ENCODE peak calls at places on chromosomes 11 and 22, in seven cellular contexts. N is GM04503, S is LHCN-M2, U is cardiac muscle cell, P is mucosa of gallbladder, M is CD14-positive monocyte, X is Right ventricle myocardium superior. O is an unnamed sample.

GRCh38 chr22:41563051-41563711 is 2.4 kb downstream of the CSDC2 start:
- DNase-seq in P (no peak), X (no peak), U (no peak), N (peak), S (peak), M (no peak), O (peak)

GRCh38 chr11:108322666-108323065 is 99.8 kb downstream of the ATM start:
- DNase-seq in N (no peak), U (no peak), S (no peak), P (no peak), M (no peak), X (no peak), O (no peak)

GRCh38 chr11:71504526-71504925 is 22.5 kb upstream of the KRTAP5-7 start:
- DNase-seq in S (no peak), P (no peak), N (no peak), X (no peak), U (no peak), M (no peak), O (no peak)

GRCh38 chr11:44030996-44031395 is 16.8 kb upstream of the ACCSL start:
- DNase-seq in X (no peak), M (no peak), N (no peak), U (no peak), S (no peak), P (no peak), O (no peak)

GRCh38 chr11:129854229-129854805 is 38.7 kb downstream of the TMEM45B start:
- DNase-seq in M (no peak), N (no peak), U (no peak), X (no peak), S (no peak), P (no peak), O (no peak)

GRCh38 chr11:107683807-107684206 is 28.0 kb downstream of the SLN start:
- DNase-seq in X (no peak), U (no peak), P (no peak), S (peak), M (no peak), N (no peak), O (peak)

GRCh38 chr11:18312663-18313420 is 9.1 kb downstream of the HPS5 start:
- DNase-seq in M (no peak), X (no peak), N (peak), P (no peak), S (peak), U (no peak), O (peak)

GRCh38 chr11:57407941-57408475 is 17.6 kb upstream of the PRG2 start:
- DNase-seq in P (no peak), U (no peak), X (no peak), M (no peak), S (no peak), N (no peak), O (no peak)

GRCh38 chr11:68749501-68750196 is 1.7 kb downstream of the TESMIN start:
- DNase-seq in M (no peak), P (no peak), X (no peak), U (no peak), N (no peak), S (no peak), O (peak)

GRCh38 chr22:39232806-39233735 is 11.7 kb downstream of the PDGFB start:
- DNase-seq in P (no peak), M (no peak), U (no peak), N (no peak), X (no peak), S (no peak), O (no peak)